ENCODE peak calls at places on chromosomes 6 and 20, in six cellular contexts. D is germinal center; V is stimulated activated CD8-positive, alpha-beta memory T cell treated with anti-CD3 and anti-CD28 coated beads, Interleukin-4, amount 100 ng/mL, for 24 hours; P is islet precursor cell; L is amniotic epithelial cell; X is KBM-7. T is an unnamed sample.

GRCh38 chr20:3071610-3072529 is at the start of gene OXT:
- DNase-seq in D (no peak), V (peak; percentile 50), P (no peak), L (no peak), X (peak; percentile 82), T (no peak)

GRCh38 chr6:45132059-45132458 is 196.1 kb upstream of the RUNX2 start:
- DNase-seq in D (no peak), V (no peak), P (no peak), L (peak; percentile 61), X (no peak), T (no peak)

GRCh38 chr6:136846046-136846445 is 23.7 kb downstream of the PEX7 start:
- DNase-seq in D (peak; percentile 28), V (no peak), P (no peak), L (peak; percentile 68), X (peak; percentile 61), T (peak; percentile 76)

GRCh38 chr6:82365011-82365751 is 1.6 kb downstream of the TPBG start:
- DNase-seq in D (peak; percentile 5), V (no peak), P (peak; percentile 83), L (peak; percentile 44), X (no peak), T (no peak)

GRCh38 chr6:43096451-43097097 is 20.5 kb downstream of the PTK7 start:
- DNase-seq in D (peak; percentile 37), V (no peak), P (peak; percentile 97), L (peak; percentile 94), X (no peak), T (no peak)

GRCh38 chr6:149077208-149077607 is 240.3 kb upstream of the TAB2 start:
- DNase-seq in D (no peak), V (no peak), P (no peak), L (peak; percentile 97), X (no peak), T (no peak)

GRCh38 chr6:3264356-3264755 is 5.6 kb downstream of the PSMG4 start:
- DNase-seq in D (no peak), V (no peak), P (no peak), L (no peak), X (no peak), T (no peak)

GRCh38 chr6:27706431-27706830 is 205.8 kb downstream of the OR2B2 start:
- DNase-seq in D (no peak), V (no peak), P (no peak), L (no peak), X (no peak), T (no peak)

GRCh38 chr6:17845598-17845997 is 138.9 kb upstream of the NUP153 start:
- DNase-seq in D (no peak), V (no peak), P (no peak), L (peak; percentile 21), X (no peak), T (no peak)

T was measured in NB4.